ENCODE peak calls at places on chromosomes 7 and 10, in six cellular contexts. R is CD8-positive, alpha-beta T cell; O is CD8-positive, alpha-beta memory T cell; M is cardiac muscle cell; S is psoas muscle; K is thoracic aorta. W is an unnamed sample.

GRCh38 chr7:42915356-42915755 is 3.5 kb upstream of the C7orf25 start:
- DNase-seq in M (no peak), S (no peak), O (no peak), K (no peak), R (no peak), W (no peak)

GRCh38 chr7:74483402-74484336 is 30.0 kb downstream of the GTF2IRD1 start:
- DNase-seq in M (no peak), R (no peak), S (no peak), O (no peak), K (no peak), W (no peak)

GRCh38 chr10:84548869-84549268 is 220.5 kb downstream of the CCSER2 start:
- DNase-seq in S (no peak), R (no peak), M (no peak), O (no peak), K (no peak), W (no peak)

GRCh38 chr10:112359606-112360307 is 14.2 kb upstream of the ACSL5 start:
- DNase-seq in M (no peak), R (no peak), O (no peak), S (no peak), K (no peak), W (no peak)

GRCh38 chr10:62130948-62131347 is 137.7 kb downstream of the RTKN2 start:
- DNase-seq in S (no peak), R (no peak), O (no peak), M (no peak), K (no peak), W (no peak)

GRCh38 chr10:4119107-4119506 is 334.1 kb upstream of the KLF6 start:
- DNase-seq in K (no peak), S (no peak), R (no peak), O (no peak), M (no peak), W (no peak)

GRCh38 chr10:23367896-23368685 is 23.5 kb upstream of the C10orf67 start:
- DNase-seq in O (no peak), M (no peak), S (no peak), R (no peak), K (no peak), W (no peak)

GRCh38 chr7:137882806-137883205 is 36.0 kb upstream of the DGKI start:
- DNase-seq in K (no peak), S (no peak), M (no peak), R (no peak), O (no peak), W (no peak)

GRCh38 chr10:45372251-45372951 is 1.6 kb upstream of the ALOX5 start:
- DNase-seq in R (no peak), O (no peak), K (no peak), M (no peak), S (no peak), W (no peak)

GRCh38 chr7:30841025-30841735 is 70.0 kb downstream of the MINDY4 start:
- DNase-seq in K (no peak), R (no peak), S (no peak), O (no peak), M (no peak), W (no peak)

GRCh38 chr7:22220947-22221346 is 136.0 kb downstream of the RAPGEF5 start:
- DNase-seq in M (no peak), K (no peak), O (no peak), S (no peak), R (no peak), W (no peak)

GRCh38 chr10:99318475-99318874 is 10.7 kb upstream of the CNNM1 start:
- DNase-seq in K (no peak), S (no peak), O (no peak), M (no peak), R (no peak), W (no peak)

GRCh38 chr10:14562615-14563214 is 212.0 kb downstream of the FAM107B start:
- DNase-seq in O (no peak), R (no peak), K (no peak), S (no peak), M (no peak), W (no peak)

GRCh38 chr7:36598056-36598675 is 126.1 kb downstream of the AOAH start:
- DNase-seq in O (no peak), R (no peak), M (peak; percentile 49), K (no peak), S (no peak), W (no peak)

GRCh38 chr7:41503438-41503837 is 199.5 kb downstream of the INHBA start:
- DNase-seq in R (no peak), K (no peak), S (no peak), O (no peak), M (no peak), W (no peak)

GRCh38 chr10:133276435-133277201 is at the start of gene ADAM8:
- DNase-seq in O (peak; percentile 71), M (peak; percentile 64), K (no peak), S (no peak), R (no peak), W (no peak)

GRCh38 chr7:38224392-38224791 is 46.3 kb downstream of the STARD3NL start:
- DNase-seq in O (no peak), S (no peak), R (no peak), M (no peak), K (no peak), W (no peak)

GRCh38 chr7:45033261-45033930 is 33.4 kb downstream of the CCM2 start:
- DNase-seq in M (no peak), O (no peak), R (no peak), S (no peak), K (no peak), W (no peak)

GRCh38 chr10:4278161-4278560 is 493.2 kb upstream of the KLF6 start:
- DNase-seq in K (no peak), R (no peak), O (no peak), S (no peak), M (no peak), W (no peak)

GRCh38 chr7:116420003-116420402 is 79.5 kb upstream of the CAV2 start:
- DNase-seq in M (no peak), O (no peak), S (no peak), R (no peak), K (no peak), W (no peak)

GRCh38 chr7:108340856-108341411 is 115.3 kb downstream of the NRCAM start:
- DNase-seq in K (no peak), S (no peak), O (no peak), R (no peak), M (no peak), W (no peak)

GRCh38 chr7:155856656-155857055 is 44.4 kb upstream of the SHH start:
- DNase-seq in R (no peak), K (no peak), S (no peak), M (no peak), O (no peak), W (peak; percentile 22)

GRCh38 chr7:158815046-158815445 is 14.3 kb downstream of the ESYT2 start:
- DNase-seq in M (peak; percentile 30), O (no peak), K (no peak), R (no peak), S (no peak), W (no peak)
- H3K4me1 ChIP-seq in M (peaks cover 28% of the 10 kb centered on the region), O (peaks cover 94% of the 10 kb centered on the region), K (peaks cover 83% of the 10 kb centered on the region), R (peaks cover 94% of the 10 kb centered on the region), S (peaks cover 62% of the 10 kb centered on the region), W (peaks cover 78% of the 10 kb centered on the region)

GRCh38 chr10:76115471-76116155 is 684.2 kb downstream of the LRMDA start:
- DNase-seq in S (no peak), K (no peak), R (no peak), M (peak; percentile 87), O (no peak), W (no peak)

GRCh38 chr10:76115131-76115470 is 683.7 kb downstream of the LRMDA start:
- DNase-seq in O (no peak), R (no peak), K (no peak), S (peak; percentile 15), M (no peak), W (no peak)

GRCh38 chr10:76117949-76118348 is 686.5 kb downstream of the LRMDA start:
- DNase-seq in M (no peak), S (no peak), O (no peak), K (no peak), R (no peak), W (no peak)

GRCh38 chr10:76114556-76114955 is 683.1 kb downstream of the LRMDA start:
- DNase-seq in O (no peak), M (peak; percentile 25), S (no peak), K (no peak), R (no peak), W (no peak)

DNA sequence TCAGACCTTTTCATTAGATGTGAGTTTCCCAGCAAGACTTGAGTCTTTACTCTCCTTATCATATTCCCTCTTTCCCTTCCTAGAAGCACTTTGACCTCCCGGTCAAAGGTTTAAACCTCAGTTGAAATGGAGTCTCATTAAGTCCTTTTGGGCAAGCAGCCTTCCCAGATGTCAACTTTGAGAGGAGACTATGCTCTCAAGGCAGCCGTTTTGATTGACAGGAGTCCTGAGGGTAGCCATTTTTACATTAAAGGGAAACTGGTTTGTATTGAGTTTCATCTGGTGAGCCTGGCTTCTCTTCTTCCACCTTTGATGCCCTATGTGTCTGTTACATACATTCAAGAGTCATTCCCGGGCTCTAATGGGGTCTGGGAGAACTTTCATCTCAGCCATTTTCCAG is 685.1 kb downstream of the LRMDA start:
- DNase-seq in O (no peak), S (no peak), K (no peak), R (no peak), M (no peak), W (no peak)
- H3K4me1 ChIP-seq in O (no peaks in the 10 kb centered on the region), S (peaks cover 18% of the 10 kb centered on the region), K (peaks cover 36% of the 10 kb centered on the region), R (no peaks in the 10 kb centered on the region), M (peaks cover 63% of the 10 kb centered on the region), W (no peaks in the 10 kb centered on the region)

DNA sequence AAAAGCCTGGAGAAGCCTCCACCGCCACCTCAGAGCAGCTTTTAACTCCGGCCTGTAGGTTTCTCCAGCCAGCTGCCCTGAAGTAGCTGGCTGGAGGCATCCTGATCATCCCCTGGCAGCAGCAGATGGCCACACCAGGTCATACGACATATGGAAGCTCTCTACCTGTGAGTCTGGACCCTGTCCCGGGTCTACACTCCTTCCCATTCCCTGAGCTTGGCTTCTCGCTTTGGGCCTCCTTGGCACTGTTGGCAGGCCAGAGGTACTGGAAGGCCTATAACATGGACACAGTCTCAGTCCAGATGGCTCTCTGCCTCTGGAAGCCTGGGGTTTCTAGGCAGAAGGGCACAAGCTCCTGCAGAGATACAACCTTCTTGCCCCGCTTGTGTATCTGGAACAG is 43.5 kb upstream of the TRIM8 start:
- DNase-seq in O (no peak), K (no peak), M (no peak), S (no peak), R (no peak), W (no peak)
- H3K4me1 ChIP-seq in O (no peaks in the 10 kb centered on the region), K (peaks cover 76% of the 10 kb centered on the region), M (peaks cover 33% of the 10 kb centered on the region), S (peaks cover 81% of the 10 kb centered on the region), R (no peaks in the 10 kb centered on the region), W (peaks cover 13% of the 10 kb centered on the region)

DNA sequence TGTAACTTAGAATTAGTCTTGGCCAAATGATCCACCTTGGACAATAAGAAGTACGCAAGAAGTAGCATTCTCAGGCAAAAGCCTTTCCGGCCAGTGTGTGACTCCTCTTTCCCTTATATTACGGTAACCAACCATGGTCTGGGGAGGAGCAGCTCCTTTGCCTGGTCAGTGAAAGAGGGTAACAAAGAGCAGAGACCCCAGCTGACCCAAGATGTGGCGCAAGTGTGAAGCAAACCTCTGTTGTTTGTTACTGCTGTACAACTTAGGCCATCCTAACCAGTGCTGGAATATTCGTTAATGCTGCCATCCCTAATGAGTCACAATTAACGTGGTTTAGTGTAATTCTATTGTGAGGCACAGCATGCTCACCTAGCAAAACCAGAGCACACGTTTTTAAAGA is 44.0 kb downstream of the HIPK2 start:
- DNase-seq in S (no peak), R (no peak), M (no peak), O (no peak), K (no peak), W (no peak)
- H3K4me1 ChIP-seq in S (peaks cover 89% of the 10 kb centered on the region), R (peaks cover 36% of the 10 kb centered on the region), M (peaks cover 21% of the 10 kb centered on the region), O (peaks cover 37% of the 10 kb centered on the region), K (peaks cover 92% of the 10 kb centered on the region), W (peaks cover 41% of the 10 kb centered on the region)

W was measured in ascending aorta.